ENCODE peak calls at places on chromosome 10, in seven cellular contexts. One of them, this sample, is unnamed.

GRCh38 chr10:11473128-11473760 is 138.2 kb downstream of the USP6NL start:
- DNase-seq in hepatocyte: peak
- DNase-seq in B cell: no peak
- DNase-seq in transverse colon: no peak
- DNase-seq in WTC11: peak
- DNase-seq in lower leg skin: no peak
- DNase-seq in cardiac muscle cell: peak
- DNase-seq in this sample: no peak

GRCh38 chr10:46216836-46217748 is 69.7 kb upstream of the ANTXRL start:
- DNase-seq in lower leg skin: no peak
- DNase-seq in WTC11: no peak
- DNase-seq in transverse colon: no peak
- DNase-seq in B cell: peak
- DNase-seq in hepatocyte: no peak
- DNase-seq in cardiac muscle cell: no peak
- DNase-seq in this sample: peak

GRCh38 chr10:96618648-96619047 is 31.8 kb upstream of the TM9SF3 start:
- DNase-seq in WTC11: no peak
- DNase-seq in transverse colon: peak
- DNase-seq in cardiac muscle cell: peak
- DNase-seq in lower leg skin: no peak
- DNase-seq in hepatocyte: no peak
- DNase-seq in B cell: no peak
- DNase-seq in this sample: no peak

GRCh38 chr10:12777840-12778585 is 223.5 kb downstream of the CCDC3 start:
- DNase-seq in lower leg skin: no peak
- DNase-seq in cardiac muscle cell: no peak
- DNase-seq in B cell: no peak
- DNase-seq in transverse colon: no peak
- DNase-seq in WTC11: no peak
- DNase-seq in hepatocyte: no peak
- DNase-seq in this sample: no peak

GRCh38 chr10:97825020-97825739 is 24.5 kb upstream of the GOLGA7B start:
- DNase-seq in hepatocyte: no peak
- DNase-seq in B cell: no peak
- DNase-seq in transverse colon: no peak
- DNase-seq in lower leg skin: no peak
- DNase-seq in WTC11: no peak
- DNase-seq in cardiac muscle cell: no peak
- DNase-seq in this sample: no peak

GRCh38 chr10:110156046-110156445 is 51.4 kb upstream of the MXI1 start:
- DNase-seq in B cell: no peak
- DNase-seq in transverse colon: no peak
- DNase-seq in lower leg skin: no peak
- DNase-seq in hepatocyte: no peak
- DNase-seq in cardiac muscle cell: no peak
- DNase-seq in WTC11: no peak
- DNase-seq in this sample: no peak

GRCh38 chr10:42781893-42782445 is 626 bp upstream of the BMS1 start:
- DNase-seq in cardiac muscle cell: no peak
- DNase-seq in WTC11: no peak
- DNase-seq in transverse colon: peak
- DNase-seq in hepatocyte: peak
- DNase-seq in B cell: no peak
- DNase-seq in lower leg skin: no peak
- DNase-seq in this sample: no peak

GRCh38 chr10:121633056-121633455 is 34.8 kb upstream of the FGFR2 start:
- DNase-seq in WTC11: no peak
- DNase-seq in hepatocyte: peak
- DNase-seq in cardiac muscle cell: no peak
- DNase-seq in B cell: no peak
- DNase-seq in transverse colon: no peak
- DNase-seq in lower leg skin: no peak
- DNase-seq in this sample: no peak

GRCh38 chr10:48750019-48750418 is 65.3 kb downstream of the WDFY4 start:
- DNase-seq in transverse colon: no peak
- DNase-seq in cardiac muscle cell: no peak
- DNase-seq in WTC11: no peak
- DNase-seq in lower leg skin: no peak
- DNase-seq in hepatocyte: no peak
- DNase-seq in B cell: no peak
- DNase-seq in this sample: no peak

GRCh38 chr10:86354761-86355540 is 11.6 kb downstream of the GRID1 start:
- DNase-seq in WTC11: no peak
- DNase-seq in B cell: no peak
- DNase-seq in cardiac muscle cell: no peak
- DNase-seq in hepatocyte: no peak
- DNase-seq in transverse colon: no peak
- DNase-seq in lower leg skin: no peak
- DNase-seq in this sample: peak

GRCh38 chr10:30463944-30464451 is 30.0 kb downstream of the MAP3K8 start:
- DNase-seq in hepatocyte: no peak
- DNase-seq in B cell: no peak
- DNase-seq in cardiac muscle cell: no peak
- DNase-seq in transverse colon: no peak
- DNase-seq in WTC11: no peak
- DNase-seq in lower leg skin: no peak
- DNase-seq in this sample: no peak

GRCh38 chr10:30462513-30462912 is 28.5 kb downstream of the MAP3K8 start:
- DNase-seq in WTC11: no peak
- DNase-seq in B cell: no peak
- DNase-seq in cardiac muscle cell: no peak
- DNase-seq in lower leg skin: no peak
- DNase-seq in hepatocyte: no peak
- DNase-seq in transverse colon: no peak
- DNase-seq in this sample: no peak

GRCh38 chr10:30466466-30466865 is 32.5 kb downstream of the MAP3K8 start:
- DNase-seq in cardiac muscle cell: no peak
- DNase-seq in B cell: no peak
- DNase-seq in hepatocyte: no peak
- DNase-seq in transverse colon: no peak
- DNase-seq in lower leg skin: no peak
- DNase-seq in WTC11: no peak
- DNase-seq in this sample: no peak

GRCh38 chr10:30467939-30468338 is 34.0 kb downstream of the MAP3K8 start:
- DNase-seq in B cell: no peak
- DNase-seq in hepatocyte: no peak
- DNase-seq in WTC11: no peak
- DNase-seq in lower leg skin: no peak
- DNase-seq in cardiac muscle cell: no peak
- DNase-seq in transverse colon: no peak
- DNase-seq in this sample: peak

GRCh38 chr10:30464675-30465074 is 30.7 kb downstream of the MAP3K8 start:
- DNase-seq in hepatocyte: no peak
- DNase-seq in B cell: no peak
- DNase-seq in WTC11: no peak
- DNase-seq in transverse colon: no peak
- DNase-seq in cardiac muscle cell: no peak
- DNase-seq in lower leg skin: no peak
- DNase-seq in this sample: no peak
- TF ChIP-seq CTCF in hepatocyte: no peak
- TF ChIP-seq CTCF in B cell: no peak
- TF ChIP-seq CTCF in WTC11: no peak
- TF ChIP-seq CTCF in transverse colon: no peak
- TF ChIP-seq CTCF in cardiac muscle cell: no peak
- TF ChIP-seq CTCF in lower leg skin: no peak
- TF ChIP-seq CTCF in this sample: no peak

GRCh38 chr10:78258303-78259030 is 224.8 kb downstream of the RPS24 start:
- DNase-seq in lower leg skin: no peak
- DNase-seq in B cell: no peak
- DNase-seq in transverse colon: no peak
- DNase-seq in hepatocyte: no peak
- DNase-seq in cardiac muscle cell: no peak
- DNase-seq in WTC11: no peak
- DNase-seq in this sample: no peak
- TF ChIP-seq CTCF in lower leg skin: no peak
- TF ChIP-seq CTCF in B cell: peak
- TF ChIP-seq CTCF in transverse colon: no peak
- TF ChIP-seq CTCF in hepatocyte: no peak
- TF ChIP-seq CTCF in cardiac muscle cell: no peak
- TF ChIP-seq CTCF in WTC11: no peak
- TF ChIP-seq CTCF in this sample: no peak

DNA sequence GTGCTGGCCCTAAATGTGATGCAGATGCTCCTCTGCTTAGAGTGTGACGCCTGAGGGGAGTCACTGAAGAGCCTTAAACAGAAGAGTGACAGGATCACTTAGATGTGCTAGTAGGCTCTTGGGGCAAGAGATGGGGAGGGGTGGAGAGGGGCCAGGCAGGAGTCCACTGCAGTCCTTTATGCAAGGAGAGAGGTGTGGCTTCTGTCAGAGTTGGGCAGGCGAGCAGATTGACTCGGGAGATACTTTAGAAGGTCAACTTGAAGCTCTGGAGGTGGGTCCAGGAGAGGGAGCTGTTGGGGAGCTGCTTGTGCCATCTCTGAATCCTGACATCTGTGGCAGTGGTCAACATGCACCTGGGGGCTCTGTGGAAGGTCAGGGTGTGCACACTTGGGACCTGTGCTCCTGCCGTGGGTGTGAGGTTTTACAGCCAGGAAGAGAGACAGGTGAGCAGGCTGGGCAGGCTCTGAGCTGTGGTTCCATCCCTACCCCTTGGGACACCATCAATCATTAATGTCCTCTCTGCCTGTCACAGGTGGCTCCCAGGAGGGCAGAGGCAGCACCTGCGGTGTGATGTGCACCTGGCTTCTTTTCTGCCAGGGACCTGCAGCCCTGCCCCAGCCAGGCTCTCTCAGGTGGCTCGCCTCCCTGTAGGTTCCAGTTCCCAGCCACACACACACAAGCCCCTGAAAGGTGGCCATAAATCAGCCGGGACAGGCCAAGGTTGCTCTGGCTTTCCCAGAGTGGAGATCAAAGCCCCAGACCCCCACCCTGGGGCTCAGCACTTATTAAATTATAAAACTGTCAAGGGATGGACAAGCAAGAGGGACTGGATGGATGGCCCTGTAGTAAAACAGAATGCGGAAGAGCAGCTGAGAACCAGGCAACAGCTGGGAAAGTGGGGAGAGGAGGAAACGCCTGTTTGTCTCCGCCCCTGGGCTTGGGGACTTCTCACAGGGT is 14.0 kb downstream of the NEURL1 start:
- DNase-seq in lower leg skin: no peak
- DNase-seq in cardiac muscle cell: no peak
- DNase-seq in hepatocyte: peak
- DNase-seq in WTC11: no peak
- DNase-seq in B cell: no peak
- DNase-seq in transverse colon: no peak
- DNase-seq in this sample: peak
- TF ChIP-seq CTCF in lower leg skin: no peak
- TF ChIP-seq CTCF in cardiac muscle cell: no peak
- TF ChIP-seq CTCF in hepatocyte: peak
- TF ChIP-seq CTCF in WTC11: no peak
- TF ChIP-seq CTCF in B cell: no peak
- TF ChIP-seq CTCF in transverse colon: no peak
- TF ChIP-seq CTCF in this sample: no peak

DNA sequence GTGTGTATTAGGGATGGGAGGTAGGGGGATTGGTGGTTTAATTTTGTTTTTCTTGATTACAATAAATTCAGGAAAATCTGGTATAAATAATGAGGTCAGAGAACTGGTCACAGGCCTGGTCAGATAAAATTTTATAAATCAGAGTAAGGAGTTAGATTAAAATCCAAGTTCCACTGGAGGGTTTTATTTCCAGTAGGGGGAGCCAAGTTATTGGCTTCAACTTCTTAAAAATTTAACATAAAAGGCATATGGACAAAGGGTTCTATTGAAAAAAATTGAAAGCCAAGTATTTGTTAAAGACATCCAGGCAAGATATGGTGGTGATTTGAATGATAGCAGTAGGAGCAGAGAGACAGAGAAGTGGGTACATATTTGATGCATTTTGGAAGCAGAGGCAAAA is 763.3 kb downstream of the SORCS1 start:
- DNase-seq in cardiac muscle cell: no peak
- DNase-seq in transverse colon: no peak
- DNase-seq in B cell: no peak
- DNase-seq in lower leg skin: no peak
- DNase-seq in WTC11: no peak
- DNase-seq in hepatocyte: no peak
- DNase-seq in this sample: no peak
- TF ChIP-seq CTCF in cardiac muscle cell: peak
- TF ChIP-seq CTCF in transverse colon: no peak
- TF ChIP-seq CTCF in B cell: no peak
- TF ChIP-seq CTCF in lower leg skin: no peak
- TF ChIP-seq CTCF in WTC11: peak
- TF ChIP-seq CTCF in hepatocyte: peak
- TF ChIP-seq CTCF in this sample: no peak

GRCh38 chr10:126133906-126134703 is 237.7 kb downstream of the FANK1 start:
- DNase-seq in WTC11: no peak
- DNase-seq in B cell: no peak
- DNase-seq in hepatocyte: peak
- DNase-seq in lower leg skin: no peak
- DNase-seq in cardiac muscle cell: no peak
- DNase-seq in transverse colon: no peak
- DNase-seq in this sample: no peak

GRCh38 chr10:126137557-126138221 is 241.3 kb downstream of the FANK1 start:
- DNase-seq in transverse colon: no peak
- DNase-seq in lower leg skin: no peak
- DNase-seq in cardiac muscle cell: no peak
- DNase-seq in B cell: no peak
- DNase-seq in hepatocyte: no peak
- DNase-seq in WTC11: no peak
- DNase-seq in this sample: no peak

GRCh38 chr10:126135939-126136595 is 239.7 kb downstream of the FANK1 start:
- DNase-seq in lower leg skin: no peak
- DNase-seq in transverse colon: no peak
- DNase-seq in B cell: no peak
- DNase-seq in WTC11: no peak
- DNase-seq in cardiac muscle cell: no peak
- DNase-seq in hepatocyte: no peak
- DNase-seq in this sample: no peak

GRCh38 chr10:126133082-126133620 is 236.8 kb downstream of the FANK1 start:
- DNase-seq in lower leg skin: no peak
- DNase-seq in cardiac muscle cell: no peak
- DNase-seq in WTC11: no peak
- DNase-seq in hepatocyte: no peak
- DNase-seq in transverse colon: no peak
- DNase-seq in B cell: no peak
- DNase-seq in this sample: no peak

DNA sequence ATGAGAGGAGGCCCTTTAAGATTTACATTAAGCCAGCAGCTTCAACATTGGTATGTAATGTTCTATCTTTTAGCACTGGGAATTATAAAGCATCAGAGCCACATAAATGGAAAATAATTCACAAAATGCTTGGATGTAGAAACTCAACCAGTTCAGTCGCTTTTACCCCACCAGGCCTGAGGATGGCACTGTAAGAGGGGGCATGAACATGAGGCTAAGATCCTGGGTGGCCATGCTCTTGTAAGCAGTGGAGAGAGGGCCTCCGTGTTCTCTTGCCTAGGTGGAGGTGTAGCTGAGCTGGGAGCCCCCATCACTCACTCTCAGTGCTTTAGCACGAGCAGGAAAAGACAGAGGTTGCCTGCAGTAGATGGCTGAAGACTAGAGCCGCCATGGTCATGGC is 238.8 kb downstream of the FANK1 start:
- DNase-seq in cardiac muscle cell: no peak
- DNase-seq in hepatocyte: no peak
- DNase-seq in transverse colon: no peak
- DNase-seq in B cell: no peak
- DNase-seq in lower leg skin: no peak
- DNase-seq in WTC11: peak
- DNase-seq in this sample: no peak
- TF ChIP-seq CTCF in cardiac muscle cell: peak
- TF ChIP-seq CTCF in hepatocyte: no peak
- TF ChIP-seq CTCF in transverse colon: no peak
- TF ChIP-seq CTCF in B cell: no peak
- TF ChIP-seq CTCF in lower leg skin: no peak
- TF ChIP-seq CTCF in WTC11: no peak
- TF ChIP-seq CTCF in this sample: no peak

This sample was measured in GM10248.